ENCODE peak calls at places on chromosomes 3 and 15, in six cellular contexts. P is HL-60, L is H1, M is SK-N-SH, D is K562, X is HepG2. Y is an unnamed sample.

GRCh38 chr3:57120803-57121174 is 44.4 kb downstream of the IL17RD start:
- DNase-seq in P (no peak), L (no peak), M (peak), D (no peak), X (no peak), Y (no peak)

GRCh38 chr15:51842852-51843737 is 13.6 kb downstream of the TMOD3 start:
- DNase-seq in P (peak), L (no peak), M (no peak), D (peak), X (peak), Y (no peak)

GRCh38 chr3:171005648-171006047 is 20.9 kb downstream of the SLC2A2 start:
- DNase-seq in P (no peak), L (no peak), M (no peak), D (no peak), X (no peak), Y (no peak)

GRCh38 chr3:132311860-132312259 is 5.3 kb upstream of the ACP3 start:
- DNase-seq in P (no peak), L (no peak), M (no peak), D (no peak), X (no peak), Y (no peak)

GRCh38 chr15:70376929-70377691 is 279.4 kb upstream of the TLE3 start:
- DNase-seq in P (peak), L (no peak), M (peak), D (peak), X (no peak), Y (no peak)

GRCh38 chr3:167829057-167829456 is 93.5 kb downstream of the SERPINI1 start:
- DNase-seq in P (no peak), L (no peak), M (no peak), D (no peak), X (no peak), Y (no peak)

GRCh38 chr3:17032407-17033034 is 147.8 kb downstream of the PLCL2 start:
- DNase-seq in P (peak), L (no peak), M (peak), D (peak), X (peak), Y (no peak)

GRCh38 chr15:70726753-70727152 is 36.6 kb downstream of the UACA start:
- DNase-seq in P (no peak), L (no peak), M (no peak), D (no peak), X (no peak), Y (no peak)

GRCh38 chr3:64166584-64167155 is 58.6 kb downstream of the PRICKLE2 start:
- DNase-seq in P (no peak), L (peak), M (peak), D (no peak), X (peak), Y (no peak)

GRCh38 chr3:5186854-5187151 is 704 bp upstream of the EDEM1 start:
- DNase-seq in P (peak), L (no peak), M (peak), D (no peak), X (peak), Y (no peak)

GRCh38 chr15:44101944-44102343 is 93.1 kb downstream of the FRMD5 start:
- DNase-seq in P (no peak), L (no peak), M (no peak), D (no peak), X (peak), Y (no peak)

GRCh38 chr3:51955175-51955892 is at the start of gene GPR62:
- DNase-seq in P (no peak), L (no peak), M (no peak), D (no peak), X (no peak), Y (no peak)

GRCh38 chr3:100440895-100441294 is 39.6 kb downstream of the LNP1 start:
- DNase-seq in P (no peak), L (no peak), M (no peak), D (no peak), X (no peak), Y (no peak)

GRCh38 chr15:76829939-76830338 is 75.2 kb downstream of the SCAPER start:
- DNase-seq in P (no peak), L (no peak), M (no peak), D (no peak), X (no peak), Y (no peak)

GRCh38 chr15:39597751-39598185 is 16.9 kb downstream of the THBS1 start:
- DNase-seq in P (no peak), L (no peak), M (no peak), D (no peak), X (no peak), Y (no peak)

GRCh38 chr3:172323894-172324590 is 124.2 kb downstream of the GHSR start:
- DNase-seq in P (no peak), L (no peak), M (no peak), D (no peak), X (no peak), Y (no peak)

GRCh38 chr3:55512586-55513343 is 25.7 kb upstream of the WNT5A start:
- DNase-seq in P (no peak), L (no peak), M (no peak), D (no peak), X (no peak), Y (no peak)

GRCh38 chr15:92599394-92599970 is 56.1 kb downstream of the FAM174B start:
- DNase-seq in P (no peak), L (no peak), M (no peak), D (no peak), X (no peak), Y (no peak)

GRCh38 chr3:57026918-57027317 is 33.5 kb upstream of the SPATA12 start:
- DNase-seq in P (peak), L (no peak), M (no peak), D (no peak), X (no peak), Y (no peak)

GRCh38 chr3:137946341-137946973 is 63.5 kb upstream of the CLDN18 start:
- DNase-seq in P (peak), L (peak), M (peak), D (peak), X (peak), Y (no peak)

GRCh38 chr3:187130346-187131066 is 8.8 kb downstream of the RPL39L start:
- DNase-seq in P (no peak), L (no peak), M (no peak), D (no peak), X (no peak), Y (no peak)

GRCh38 chr3:6439824-6440223 is 421.1 kb upstream of the GRM7 start:
- DNase-seq in P (no peak), L (no peak), M (no peak), D (no peak), X (no peak), Y (no peak)

GRCh38 chr15:47987908-47988532 is 132.8 kb upstream of the SLC24A5 start:
- DNase-seq in P (peak), L (no peak), M (peak), D (no peak), X (peak), Y (peak)

GRCh38 chr3:42957573-42957972 is 21.5 kb upstream of the GASK1A start:
- DNase-seq in P (no peak), L (no peak), M (no peak), D (no peak), X (no peak), Y (no peak)

GRCh38 chr3:4738737-4739274 is 240.4 kb upstream of the BHLHE40 start:
- DNase-seq in P (no peak), L (no peak), M (no peak), D (peak), X (no peak), Y (no peak)

GRCh38 chr3:171417137-171417536 is 43.1 kb downstream of the TNIK start:
- DNase-seq in P (no peak), L (no peak), M (no peak), D (no peak), X (no peak), Y (no peak)

GRCh38 chr15:61946778-61947177 is 113.5 kb downstream of the VPS13C start:
- DNase-seq in P (no peak), L (no peak), M (no peak), D (no peak), X (no peak), Y (no peak)

GRCh38 chr3:106811376-106811775 is 565.9 kb upstream of the CCDC54 start:
- DNase-seq in P (no peak), L (no peak), M (no peak), D (no peak), X (no peak), Y (no peak)

GRCh38 chr3:135853981-135854380 is 111.5 kb upstream of the PPP2R3A start:
- DNase-seq in P (no peak), L (no peak), M (no peak), D (no peak), X (no peak), Y (no peak)

GRCh38 chr3:75192065-75192658 is 472.0 kb upstream of the FRG2C start:
- DNase-seq in P (peak), L (no peak), M (peak), D (peak), X (peak), Y (no peak)

GRCh38 chr15:29143909-29144308 is 125.7 kb downstream of the NSMCE3 start:
- DNase-seq in P (no peak), L (no peak), M (no peak), D (no peak), X (no peak), Y (no peak)

GRCh38 chr3:153980252-153980590 is 141.0 kb upstream of the ARHGEF26 start:
- DNase-seq in P (no peak), L (no peak), M (no peak), D (peak), X (no peak), Y (no peak)

GRCh38 chr15:95024388-95024787 is 793.0 kb downstream of the MCTP2 start:
- DNase-seq in P (peak), L (no peak), M (no peak), D (peak), X (no peak), Y (no peak)

GRCh38 chr3:197029511-197030167 is at the start of gene MELTF:
- DNase-seq in P (peak), L (no peak), M (peak), D (peak), X (peak), Y (no peak)

GRCh38 chr3:191387441-191388077 is 57.2 kb upstream of the UTS2B start:
- DNase-seq in P (no peak), L (no peak), M (no peak), D (no peak), X (no peak), Y (no peak)

GRCh38 chr3:134150476-134150875 is 100.2 kb downstream of the RYK start:
- DNase-seq in P (no peak), L (no peak), M (no peak), D (no peak), X (no peak), Y (no peak)

GRCh38 chr15:61041886-61042285 is 187.2 kb downstream of the RORA start:
- DNase-seq in P (no peak), L (no peak), M (no peak), D (no peak), X (no peak), Y (no peak)

GRCh38 chr3:155386306-155386705 is 92.8 kb upstream of the STRIT1 start:
- DNase-seq in P (no peak), L (no peak), M (no peak), D (no peak), X (no peak), Y (no peak)

GRCh38 chr3:187936676-187937075 is 191.4 kb upstream of the BCL6 start:
- DNase-seq in P (no peak), L (no peak), M (no peak), D (no peak), X (no peak), Y (no peak)

GRCh38 chr3:139354661-139355060 is 10.8 kb downstream of the MRPS22 start:
- DNase-seq in P (no peak), L (no peak), M (no peak), D (no peak), X (no peak), Y (no peak)

GRCh38 chr3:139357899-139358298 is 14.1 kb downstream of the MRPS22 start:
- DNase-seq in P (no peak), L (no peak), M (no peak), D (no peak), X (no peak), Y (peak)

GRCh38 chr3:139355937-139356336 is 12.1 kb downstream of the MRPS22 start:
- DNase-seq in P (no peak), L (no peak), M (no peak), D (no peak), X (no peak), Y (no peak)

GRCh38 chr3:139353920-139354556 is 10.2 kb downstream of the MRPS22 start:
- DNase-seq in P (peak), L (no peak), M (peak), D (peak), X (peak), Y (no peak)

DNA sequence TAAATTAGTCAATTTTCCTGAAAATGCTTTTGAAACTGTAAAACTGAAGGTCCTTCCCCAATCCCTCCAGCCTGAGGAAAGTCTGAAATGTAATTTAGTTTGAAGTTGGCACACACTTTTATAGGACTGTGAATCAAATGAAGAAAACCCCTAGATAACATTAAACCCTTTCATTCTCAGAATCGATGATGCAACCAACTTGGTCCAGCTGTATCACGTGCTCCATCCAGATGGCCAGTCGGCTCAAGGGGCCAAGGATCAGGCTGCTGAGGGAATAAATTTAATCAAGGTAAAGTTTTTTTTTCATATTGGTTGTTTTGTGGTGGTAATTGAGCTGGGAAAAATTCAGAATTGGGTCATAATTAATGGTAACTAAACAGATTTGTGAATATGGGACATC is 11.7 kb downstream of the MRPS22 start:
- DNase-seq in P (no peak), L (no peak), M (no peak), D (no peak), X (no peak), Y (no peak)
- TF ChIP-seq GABPA in P (no peak), L (no peak), M (no peak), D (no peak), X (no peak), Y (no peak)

GRCh38 chr15:74192751-74193150 is 9.8 kb downstream of the STRA6 start:
- DNase-seq in P (no peak), L (no peak), M (no peak), D (no peak), X (no peak), Y (no peak)
- TF ChIP-seq GABPA in P (no peak), L (no peak), M (no peak), D (no peak), X (no peak), Y (no peak)

GRCh38 chr15:89749951-89750559 is 994 bp downstream of the MESP1 start:
- DNase-seq in P (no peak), L (no peak), M (no peak), D (no peak), X (no peak), Y (no peak)

GRCh38 chr15:89747708-89748682 is 3.1 kb downstream of the MESP1 start:
- DNase-seq in P (no peak), L (no peak), M (no peak), D (no peak), X (no peak), Y (no peak)

GRCh38 chr15:89749526-89749925 is 1.5 kb downstream of the MESP1 start:
- DNase-seq in P (no peak), L (no peak), M (no peak), D (no peak), X (no peak), Y (no peak)

GRCh38 chr15:89750560-89751542 is at the start of gene MESP1:
- DNase-seq in P (peak), L (peak), M (peak), D (peak), X (peak), Y (peak)

GRCh38 chr15:89749059-89749458 is 2.0 kb downstream of the MESP1 start:
- DNase-seq in P (no peak), L (no peak), M (no peak), D (no peak), X (no peak), Y (no peak)
- TF ChIP-seq GABPA in P (no peak), L (no peak), M (no peak), D (no peak), X (no peak), Y (no peak)

GRCh38 chr3:193391902-193392301 is 13.3 kb upstream of the ATP13A5 start:
- DNase-seq in P (no peak), L (peak), M (no peak), D (no peak), X (no peak), Y (no peak)

GRCh38 chr3:193388371-193388770 is 9.8 kb upstream of the ATP13A5 start:
- DNase-seq in P (no peak), L (no peak), M (no peak), D (no peak), X (no peak), Y (no peak)

DNA sequence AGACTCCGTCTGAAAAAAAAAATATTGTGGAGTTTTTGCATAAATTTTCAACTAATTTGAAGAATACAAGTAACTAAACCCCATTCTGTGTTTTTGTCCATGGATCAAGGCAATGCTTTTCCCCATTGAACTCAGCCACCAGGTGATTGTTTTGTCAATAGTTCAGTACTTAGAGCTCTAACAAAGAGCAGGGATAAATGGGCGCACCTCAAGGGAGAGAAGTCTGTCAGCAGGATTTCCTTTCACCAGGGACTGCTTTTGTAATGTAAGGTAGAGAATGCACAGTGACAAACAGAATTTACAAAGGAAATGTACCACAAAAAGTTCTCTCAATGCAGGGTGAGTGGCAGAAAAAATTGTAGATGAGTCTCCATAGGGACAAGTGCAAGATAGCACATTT is 10.8 kb upstream of the ATP13A5 start:
- DNase-seq in P (no peak), L (peak), M (no peak), D (no peak), X (no peak), Y (no peak)
- TF ChIP-seq GABPA in P (no peak), L (no peak), M (no peak), D (no peak), X (no peak), Y (no peak)

GRCh38 chr3:149120051-149120972 is 9.1 kb upstream of the HPS3 start:
- DNase-seq in P (peak), L (no peak), M (peak), D (peak), X (peak), Y (peak)
- TF ChIP-seq GABPA in P (no peak), L (no peak), M (no peak), D (no peak), X (no peak), Y (no peak)

DNA sequence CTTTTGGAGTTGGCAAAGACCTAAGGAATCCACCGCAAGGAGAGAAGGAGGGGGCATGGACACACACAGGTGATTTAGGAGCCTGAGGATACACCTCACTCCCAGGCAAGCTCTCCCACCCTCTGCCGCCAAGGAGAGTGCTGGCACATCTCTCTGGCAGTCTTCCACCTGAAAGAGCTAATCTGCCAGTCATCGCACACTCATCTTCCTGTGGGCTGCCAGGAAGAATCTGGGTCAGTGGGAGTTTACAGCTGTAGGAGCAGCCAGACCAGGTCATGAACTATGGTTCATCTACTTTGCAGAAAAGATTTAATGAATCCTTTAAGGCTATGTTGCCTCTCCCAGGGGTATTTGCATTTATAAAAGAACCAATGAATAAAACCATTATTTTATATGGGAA is 170.6 kb upstream of the TSC22D2 start:
- DNase-seq in P (no peak), L (no peak), M (no peak), D (no peak), X (no peak), Y (no peak)
- TF ChIP-seq GABPA in P (no peak), L (no peak), M (peak), D (no peak), X (no peak), Y (no peak)

DNA sequence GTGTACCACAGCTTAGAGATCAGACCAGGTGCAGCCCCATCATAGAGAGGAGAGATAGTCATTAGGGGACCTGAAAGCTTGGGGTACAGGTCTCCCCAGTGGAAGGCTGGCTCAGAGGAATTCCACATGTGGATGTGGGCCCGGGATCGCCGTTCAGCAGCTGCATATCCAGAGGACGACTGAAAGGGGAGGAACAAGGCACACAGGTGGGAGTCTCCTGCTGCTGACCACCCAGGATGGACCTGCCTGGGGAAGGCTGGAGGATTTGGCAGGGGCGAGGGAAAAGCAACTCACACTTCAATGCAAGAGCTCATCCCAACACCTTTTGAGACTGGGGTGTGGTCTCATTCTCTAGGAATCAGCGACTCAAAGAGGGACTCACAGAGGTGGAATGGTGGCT is 25.0 kb upstream of the MRPS22 start:
- DNase-seq in P (no peak), L (no peak), M (no peak), D (no peak), X (no peak), Y (no peak)
- TF ChIP-seq GABPA in P (no peak), L (no peak), M (no peak), D (no peak), X (no peak), Y (no peak)

Y was measured in GM12878.